ENCODE peak calls at places on chromosomes 11 and 22, in seven cellular contexts. One of them, this sample, is unnamed.

GRCh38 chr11:66934971-66935779 is 23.0 kb downstream of the PC start:
- DNase-seq in CD8-positive, alpha-beta T cell: no peak
- DNase-seq in choroid plexus epithelial cell: peak
- DNase-seq in left ventricle myocardium inferior: no peak
- DNase-seq in colonic mucosa: no peak
- DNase-seq in fibroblast of the aortic adventitia: peak
- DNase-seq in fibroblast of lung: peak
- DNase-seq in this sample: peak

GRCh38 chr11:19419021-19419750 is 178.4 kb upstream of the E2F8 start:
- DNase-seq in choroid plexus epithelial cell: peak
- DNase-seq in CD8-positive, alpha-beta T cell: no peak
- DNase-seq in fibroblast of lung: peak
- DNase-seq in fibroblast of the aortic adventitia: peak
- DNase-seq in left ventricle myocardium inferior: no peak
- DNase-seq in colonic mucosa: no peak
- DNase-seq in this sample: peak

GRCh38 chr11:120079750-120080610 is 57.9 kb downstream of the TRIM29 start:
- DNase-seq in choroid plexus epithelial cell: no peak
- DNase-seq in fibroblast of the aortic adventitia: no peak
- DNase-seq in CD8-positive, alpha-beta T cell: no peak
- DNase-seq in colonic mucosa: no peak
- DNase-seq in fibroblast of lung: no peak
- DNase-seq in left ventricle myocardium inferior: peak
- DNase-seq in this sample: no peak

GRCh38 chr22:39818050-39818449 is 75.5 kb downstream of the ENTHD1 start:
- DNase-seq in left ventricle myocardium inferior: no peak
- DNase-seq in colonic mucosa: no peak
- DNase-seq in fibroblast of lung: peak
- DNase-seq in choroid plexus epithelial cell: peak
- DNase-seq in CD8-positive, alpha-beta T cell: no peak
- DNase-seq in fibroblast of the aortic adventitia: no peak
- DNase-seq in this sample: no peak

GRCh38 chr11:360326-361280 is 8.7 kb upstream of the B4GALNT4 start:
- DNase-seq in fibroblast of the aortic adventitia: no peak
- DNase-seq in left ventricle myocardium inferior: no peak
- DNase-seq in choroid plexus epithelial cell: no peak
- DNase-seq in CD8-positive, alpha-beta T cell: no peak
- DNase-seq in colonic mucosa: no peak
- DNase-seq in fibroblast of lung: no peak
- DNase-seq in this sample: no peak

GRCh38 chr11:108609681-108610080 is 16.1 kb upstream of the EXPH5 start:
- DNase-seq in fibroblast of the aortic adventitia: peak
- DNase-seq in fibroblast of lung: peak
- DNase-seq in colonic mucosa: no peak
- DNase-seq in left ventricle myocardium inferior: no peak
- DNase-seq in CD8-positive, alpha-beta T cell: no peak
- DNase-seq in choroid plexus epithelial cell: peak
- DNase-seq in this sample: no peak

GRCh38 chr11:99098751-99099150 is 78.0 kb downstream of the CNTN5 start:
- DNase-seq in CD8-positive, alpha-beta T cell: no peak
- DNase-seq in colonic mucosa: no peak
- DNase-seq in fibroblast of the aortic adventitia: no peak
- DNase-seq in fibroblast of lung: no peak
- DNase-seq in left ventricle myocardium inferior: no peak
- DNase-seq in choroid plexus epithelial cell: no peak
- DNase-seq in this sample: no peak

GRCh38 chr11:9357041-9357440 is 27.4 kb upstream of the IPO7 start:
- DNase-seq in colonic mucosa: no peak
- DNase-seq in left ventricle myocardium inferior: no peak
- DNase-seq in fibroblast of lung: no peak
- DNase-seq in choroid plexus epithelial cell: no peak
- DNase-seq in CD8-positive, alpha-beta T cell: no peak
- DNase-seq in fibroblast of the aortic adventitia: no peak
- DNase-seq in this sample: no peak

GRCh38 chr22:39078329-39078728 is 1.3 kb downstream of the APOBEC3G start:
- DNase-seq in fibroblast of the aortic adventitia: no peak
- DNase-seq in choroid plexus epithelial cell: no peak
- DNase-seq in left ventricle myocardium inferior: no peak
- DNase-seq in colonic mucosa: no peak
- DNase-seq in CD8-positive, alpha-beta T cell: no peak
- DNase-seq in fibroblast of lung: no peak
- DNase-seq in this sample: no peak

GRCh38 chr11:78354741-78355705 is 62.6 kb downstream of the GAB2 start:
- DNase-seq in fibroblast of the aortic adventitia: peak
- DNase-seq in CD8-positive, alpha-beta T cell: no peak
- DNase-seq in left ventricle myocardium inferior: no peak
- DNase-seq in colonic mucosa: no peak
- DNase-seq in fibroblast of lung: no peak
- DNase-seq in choroid plexus epithelial cell: peak
- DNase-seq in this sample: no peak

GRCh38 chr11:63565728-63566127 is 2.5 kb upstream of the PLAAT2 start:
- DNase-seq in fibroblast of the aortic adventitia: no peak
- DNase-seq in fibroblast of lung: no peak
- DNase-seq in left ventricle myocardium inferior: no peak
- DNase-seq in choroid plexus epithelial cell: no peak
- DNase-seq in CD8-positive, alpha-beta T cell: no peak
- DNase-seq in colonic mucosa: no peak
- DNase-seq in this sample: no peak

GRCh38 chr22:50641696-50642607 is 14.0 kb upstream of the ARSA start:
- DNase-seq in colonic mucosa: no peak
- DNase-seq in choroid plexus epithelial cell: peak
- DNase-seq in CD8-positive, alpha-beta T cell: no peak
- DNase-seq in fibroblast of the aortic adventitia: no peak
- DNase-seq in left ventricle myocardium inferior: no peak
- DNase-seq in fibroblast of lung: peak
- DNase-seq in this sample: no peak

GRCh38 chr11:95156916-95157568 is 67.4 kb downstream of the ENDOD1 start:
- DNase-seq in CD8-positive, alpha-beta T cell: no peak
- DNase-seq in left ventricle myocardium inferior: peak
- DNase-seq in fibroblast of the aortic adventitia: peak
- DNase-seq in colonic mucosa: no peak
- DNase-seq in fibroblast of lung: no peak
- DNase-seq in choroid plexus epithelial cell: no peak
- DNase-seq in this sample: no peak

GRCh38 chr22:32622004-32622761 is 147.6 kb downstream of the FBXO7 start:
- DNase-seq in fibroblast of lung: peak
- DNase-seq in choroid plexus epithelial cell: peak
- DNase-seq in CD8-positive, alpha-beta T cell: no peak
- DNase-seq in left ventricle myocardium inferior: peak
- DNase-seq in colonic mucosa: peak
- DNase-seq in fibroblast of the aortic adventitia: peak
- DNase-seq in this sample: peak

GRCh38 chr11:19664896-19665548 is 47.6 kb upstream of the NAV2 start:
- DNase-seq in fibroblast of lung: peak
- DNase-seq in CD8-positive, alpha-beta T cell: no peak
- DNase-seq in choroid plexus epithelial cell: peak
- DNase-seq in fibroblast of the aortic adventitia: peak
- DNase-seq in colonic mucosa: no peak
- DNase-seq in left ventricle myocardium inferior: no peak
- DNase-seq in this sample: no peak

GRCh38 chr11:112219476-112220232 is 6.6 kb upstream of the PTS start:
- DNase-seq in colonic mucosa: peak
- DNase-seq in CD8-positive, alpha-beta T cell: no peak
- DNase-seq in left ventricle myocardium inferior: no peak
- DNase-seq in fibroblast of lung: peak
- DNase-seq in choroid plexus epithelial cell: peak
- DNase-seq in fibroblast of the aortic adventitia: peak
- DNase-seq in this sample: no peak

GRCh38 chr22:24413271-24413670 is 14.1 kb upstream of the ADORA2A start:
- DNase-seq in left ventricle myocardium inferior: no peak
- DNase-seq in colonic mucosa: no peak
- DNase-seq in fibroblast of lung: no peak
- DNase-seq in fibroblast of the aortic adventitia: no peak
- DNase-seq in CD8-positive, alpha-beta T cell: no peak
- DNase-seq in choroid plexus epithelial cell: no peak
- DNase-seq in this sample: no peak

GRCh38 chr11:48066881-48067800 is 86.8 kb downstream of the PTPRJ start:
- DNase-seq in fibroblast of lung: peak
- DNase-seq in choroid plexus epithelial cell: no peak
- DNase-seq in left ventricle myocardium inferior: no peak
- DNase-seq in colonic mucosa: no peak
- DNase-seq in CD8-positive, alpha-beta T cell: no peak
- DNase-seq in fibroblast of the aortic adventitia: peak
- DNase-seq in this sample: no peak

GRCh38 chr11:19432370-19433163 is 191.8 kb upstream of the E2F8 start:
- DNase-seq in colonic mucosa: no peak
- DNase-seq in fibroblast of lung: peak
- DNase-seq in fibroblast of the aortic adventitia: peak
- DNase-seq in left ventricle myocardium inferior: no peak
- DNase-seq in CD8-positive, alpha-beta T cell: no peak
- DNase-seq in choroid plexus epithelial cell: peak
- DNase-seq in this sample: peak

GRCh38 chr22:45552580-45553332 is 50.1 kb downstream of the FBLN1 start:
- DNase-seq in fibroblast of lung: peak
- DNase-seq in colonic mucosa: peak
- DNase-seq in CD8-positive, alpha-beta T cell: no peak
- DNase-seq in choroid plexus epithelial cell: peak
- DNase-seq in fibroblast of the aortic adventitia: peak
- DNase-seq in left ventricle myocardium inferior: peak
- DNase-seq in this sample: peak
- TF ChIP-seq CTCF in fibroblast of lung: peak
- TF ChIP-seq CTCF in colonic mucosa: no peak
- TF ChIP-seq CTCF in CD8-positive, alpha-beta T cell: no peak
- TF ChIP-seq CTCF in choroid plexus epithelial cell: peak
- TF ChIP-seq CTCF in fibroblast of the aortic adventitia: peak
- TF ChIP-seq CTCF in left ventricle myocardium inferior: peak
- TF ChIP-seq CTCF in this sample: peak

DNA sequence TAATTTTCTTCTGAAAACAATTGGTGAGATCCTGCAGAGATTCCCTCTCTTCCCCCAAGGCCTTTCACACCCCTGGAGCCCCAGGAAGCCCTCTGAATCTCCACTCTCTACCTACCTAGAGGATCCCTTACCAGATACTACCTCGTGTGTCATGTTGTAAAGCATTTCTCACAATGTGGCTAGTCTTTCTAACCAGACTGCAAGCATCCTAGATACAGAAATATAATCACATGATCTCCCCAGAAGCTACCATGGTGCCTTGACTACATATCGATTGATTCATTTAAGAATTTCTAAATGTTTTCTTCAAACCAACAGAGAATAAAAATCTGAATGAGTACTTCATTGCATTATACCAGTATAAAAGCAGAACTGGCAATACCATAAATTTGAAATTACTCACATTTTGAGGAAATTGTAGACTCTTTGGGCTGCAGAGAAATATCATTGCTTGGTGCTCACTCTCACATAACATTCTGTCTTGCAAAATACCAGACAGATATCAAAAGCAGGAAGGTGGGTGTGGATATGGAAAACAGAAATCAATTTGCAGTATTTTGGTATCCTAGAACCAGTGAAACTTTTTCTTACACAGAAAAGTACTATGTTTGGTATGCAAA is 113.5 kb downstream of the MAML2 start:
- DNase-seq in colonic mucosa: no peak
- DNase-seq in CD8-positive, alpha-beta T cell: no peak
- DNase-seq in fibroblast of lung: no peak
- DNase-seq in left ventricle myocardium inferior: no peak
- DNase-seq in choroid plexus epithelial cell: no peak
- DNase-seq in fibroblast of the aortic adventitia: no peak
- DNase-seq in this sample: no peak
- H3K4me3 ChIP-seq in colonic mucosa: no peak
- H3K4me3 ChIP-seq in CD8-positive, alpha-beta T cell: no peak
- H3K4me3 ChIP-seq in fibroblast of lung: no peak
- H3K4me3 ChIP-seq in left ventricle myocardium inferior: no peak
- H3K4me3 ChIP-seq in choroid plexus epithelial cell: no peak
- H3K4me3 ChIP-seq in fibroblast of the aortic adventitia: no peak
- H3K4me3 ChIP-seq in this sample: no peak

DNA sequence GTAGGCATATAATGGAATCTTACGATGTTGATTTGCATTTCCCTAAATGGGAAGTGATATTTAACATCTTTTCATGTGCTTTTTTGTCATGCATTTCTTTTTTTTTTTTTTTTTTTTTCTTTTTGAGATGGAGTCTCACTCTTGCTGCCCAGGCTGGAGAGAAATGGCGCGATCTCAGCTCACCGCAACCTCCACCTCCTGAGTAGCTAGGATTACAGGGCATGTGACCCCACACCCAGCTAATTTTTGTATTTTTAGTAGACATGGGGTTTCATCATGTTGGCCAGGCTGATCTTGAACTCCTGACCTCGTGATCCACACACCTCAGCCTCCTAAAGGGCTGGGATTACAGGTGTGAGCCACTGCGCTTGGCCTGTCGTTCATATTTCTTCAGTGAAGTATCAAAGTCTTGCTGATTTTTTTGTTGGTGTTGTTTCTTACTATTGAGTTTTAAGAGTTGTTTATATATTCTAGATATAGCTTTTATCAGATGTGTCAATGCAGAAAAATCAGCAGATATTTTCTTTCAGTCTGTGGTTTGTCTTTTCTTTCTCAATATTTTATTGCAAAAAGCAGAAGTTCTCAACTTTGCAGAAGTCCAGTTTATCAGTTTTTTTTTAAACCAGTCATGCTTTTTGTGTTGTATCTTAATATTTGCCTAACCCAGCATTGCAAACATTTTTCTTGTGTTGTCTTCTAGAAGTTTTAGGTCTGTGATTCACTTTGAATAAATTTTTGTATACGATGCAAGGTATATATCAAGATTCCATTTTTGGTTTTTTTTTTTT is 6.8 kb downstream of the ASRGL1 start:
- DNase-seq in CD8-positive, alpha-beta T cell: no peak
- DNase-seq in fibroblast of lung: no peak
- DNase-seq in fibroblast of the aortic adventitia: no peak
- DNase-seq in choroid plexus epithelial cell: no peak
- DNase-seq in left ventricle myocardium inferior: no peak
- DNase-seq in colonic mucosa: no peak
- DNase-seq in this sample: no peak
- TF ChIP-seq CTCF in CD8-positive, alpha-beta T cell: no peak
- TF ChIP-seq CTCF in fibroblast of lung: no peak
- TF ChIP-seq CTCF in fibroblast of the aortic adventitia: no peak
- TF ChIP-seq CTCF in choroid plexus epithelial cell: no peak
- TF ChIP-seq CTCF in left ventricle myocardium inferior: no peak
- TF ChIP-seq CTCF in colonic mucosa: no peak
- TF ChIP-seq CTCF in this sample: no peak

DNA sequence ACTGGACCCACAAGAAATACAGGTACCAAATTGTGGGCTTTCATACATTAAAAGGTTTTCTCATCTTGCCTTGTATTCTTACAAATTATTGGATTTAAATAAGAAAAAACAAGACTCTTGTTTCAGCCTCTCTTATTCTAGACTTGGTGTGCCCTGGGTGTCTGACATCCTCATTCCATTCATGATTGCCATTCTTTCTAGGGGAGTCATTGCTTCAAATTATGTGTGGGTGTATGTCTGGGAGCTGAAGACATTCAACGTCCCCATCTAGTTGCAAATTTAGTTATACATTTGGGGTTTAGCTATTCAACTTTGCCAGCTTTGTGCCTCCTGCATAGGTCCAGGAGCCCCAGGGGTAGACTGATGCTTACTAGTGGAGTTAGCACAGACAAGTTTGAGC is 18.1 kb downstream of the MAML2 start:
- DNase-seq in CD8-positive, alpha-beta T cell: no peak
- DNase-seq in left ventricle myocardium inferior: no peak
- DNase-seq in choroid plexus epithelial cell: peak
- DNase-seq in fibroblast of lung: peak
- DNase-seq in fibroblast of the aortic adventitia: peak
- DNase-seq in colonic mucosa: no peak
- DNase-seq in this sample: peak
- H3K4me3 ChIP-seq in CD8-positive, alpha-beta T cell: no peak
- H3K4me3 ChIP-seq in left ventricle myocardium inferior: no peak
- H3K4me3 ChIP-seq in choroid plexus epithelial cell: no peak
- H3K4me3 ChIP-seq in fibroblast of lung: no peak
- H3K4me3 ChIP-seq in fibroblast of the aortic adventitia: no peak
- H3K4me3 ChIP-seq in colonic mucosa: no peak
- H3K4me3 ChIP-seq in this sample: no peak

GRCh38 chr11:29018631-29019030 is 910.4 kb downstream of the METTL15 start:
- DNase-seq in choroid plexus epithelial cell: peak
- DNase-seq in fibroblast of the aortic adventitia: peak
- DNase-seq in CD8-positive, alpha-beta T cell: no peak
- DNase-seq in colonic mucosa: no peak
- DNase-seq in left ventricle myocardium inferior: no peak
- DNase-seq in fibroblast of lung: peak
- DNase-seq in this sample: peak
- TF ChIP-seq CTCF in choroid plexus epithelial cell: no peak
- TF ChIP-seq CTCF in fibroblast of the aortic adventitia: no peak
- TF ChIP-seq CTCF in CD8-positive, alpha-beta T cell: no peak
- TF ChIP-seq CTCF in colonic mucosa: no peak
- TF ChIP-seq CTCF in left ventricle myocardium inferior: no peak
- TF ChIP-seq CTCF in fibroblast of lung: no peak
- TF ChIP-seq CTCF in this sample: no peak

This sample was measured in AG04449.